ENCODE peak calls at places on chromosomes 13 and 19, in nine cellular contexts. W, H, R, D, M, S, Z, P and X are unnamed samples.

GRCh38 chr13:111271186-111271698 is 49.2 kb upstream of the TEX29 start:
- DNase-seq in P (no peak), H (no peak), D (no peak), W (no peak), R (no peak), S (no peak), Z (no peak), M (no peak), X (no peak)

GRCh38 chr19:33389574-33390119 is 16.1 kb downstream of the CEBPG start:
- DNase-seq in R (no peak), W (no peak), D (no peak), P (no peak), S (no peak), H (peak), M (no peak), Z (peak), X (no peak)

GRCh38 chr19:38381138-38381537 is 6.7 kb downstream of the GGN start:
- DNase-seq in R (no peak), M (no peak), W (no peak), H (no peak), S (no peak), D (no peak), Z (no peak), P (no peak), X (no peak)

GRCh38 chr19:30799854-30800755 is 427.9 kb downstream of the ZNF536 start:
- DNase-seq in S (peak), R (no peak), M (no peak), W (no peak), Z (peak), D (peak), H (no peak), P (no peak), X (no peak)

GRCh38 chr19:28705008-28705407 is 507.9 kb downstream of the UQCRFS1 start:
- DNase-seq in P (peak), M (peak), D (no peak), H (peak), R (peak), W (peak), Z (no peak), S (peak), X (no peak)

GRCh38 chr13:112822851-112823250 is 133.0 kb downstream of the ATP11A start:
- DNase-seq in S (no peak), P (no peak), M (no peak), Z (no peak), D (no peak), H (no peak), R (no peak), W (no peak), X (no peak)

GRCh38 chr13:65613004-65613403 is 1617.1 kb downstream of the PCDH9 start:
- DNase-seq in W (no peak), Z (no peak), P (no peak), M (no peak), D (no peak), H (no peak), R (no peak), S (no peak), X (no peak)

GRCh38 chr19:47157455-47158321 is 27.1 kb downstream of the SAE1 start:
- DNase-seq in M (peak), P (peak), D (peak), W (peak), H (peak), R (no peak), S (peak), Z (peak), X (no peak)

GRCh38 chr19:15247107-15248014 is 15.1 kb upstream of the EPHX3 start:
- DNase-seq in H (no peak), Z (no peak), D (no peak), P (peak), M (no peak), W (no peak), R (no peak), S (no peak), X (no peak)

GRCh38 chr13:33258437-33259193 is 26.9 kb downstream of the STARD13 start:
- DNase-seq in M (peak), P (peak), W (no peak), R (no peak), Z (no peak), S (peak), H (no peak), D (no peak), X (no peak)

GRCh38 chr19:15255359-15255990 is 23.2 kb upstream of the EPHX3 start:
- DNase-seq in D (no peak), P (no peak), R (no peak), M (no peak), H (no peak), S (no peak), Z (no peak), W (no peak), X (no peak)

GRCh38 chr13:33204130-33204927 is 81.2 kb downstream of the STARD13 start:
- DNase-seq in P (peak), M (peak), R (no peak), W (peak), H (peak), D (no peak), S (peak), Z (no peak), X (peak)

GRCh38 chr19:54325194-54325621 is 12.2 kb upstream of the LILRA5 start:
- DNase-seq in S (peak), P (peak), W (peak), H (peak), Z (no peak), R (peak), D (peak), M (peak), X (no peak)

GRCh38 chr13:42384265-42384664 is 112.3 kb downstream of the AKAP11 start:
- DNase-seq in S (no peak), P (peak), H (no peak), Z (no peak), R (peak), D (no peak), W (peak), M (peak), X (no peak)

GRCh38 chr13:93981578-93981977 is 497.9 kb downstream of the DCT start:
- DNase-seq in D (no peak), M (no peak), Z (no peak), P (no peak), R (no peak), S (no peak), W (no peak), H (no peak), X (no peak)

GRCh38 chr13:92719868-92720267 is 506.7 kb upstream of the GPC6 start:
- DNase-seq in W (peak), Z (no peak), P (peak), S (no peak), D (no peak), M (no peak), H (no peak), R (no peak), X (no peak)

GRCh38 chr13:101545521-101545920 is 93.0 kb downstream of the ITGBL1 start:
- DNase-seq in H (no peak), Z (no peak), W (peak), R (no peak), S (peak), P (peak), D (no peak), M (no peak), X (no peak)

GRCh38 chr19:33500991-33501390 is 20.6 kb downstream of the PEPD start:
- DNase-seq in W (no peak), M (no peak), S (no peak), P (no peak), H (no peak), D (no peak), R (no peak), Z (no peak), X (no peak)

GRCh38 chr13:36973621-36974268 is 25.4 kb downstream of the ALG5 start:
- DNase-seq in D (no peak), Z (no peak), S (no peak), M (no peak), R (no peak), W (no peak), H (no peak), P (no peak), X (no peak)

GRCh38 chr13:91046715-91047327 is 300.7 kb upstream of the MIR17HG start:
- DNase-seq in S (no peak), R (no peak), W (no peak), P (peak), M (no peak), Z (no peak), D (no peak), H (no peak), X (no peak)

GRCh38 chr13:104011505-104012270 is 945.5 kb upstream of the SLC10A2 start:
- DNase-seq in W (peak), S (peak), D (no peak), M (no peak), P (no peak), R (no peak), H (no peak), Z (no peak), X (no peak)

GRCh38 chr13:25682221-25682620 is 310.4 kb downstream of the ATP8A2 start:
- DNase-seq in W (no peak), H (no peak), M (no peak), D (no peak), Z (no peak), P (no peak), R (no peak), S (no peak), X (no peak)

GRCh38 chr13:51818771-51819511 is 15.0 kb upstream of the DHRS12 start:
- DNase-seq in P (peak), R (peak), M (no peak), W (no peak), Z (no peak), H (no peak), D (no peak), S (peak), X (no peak)

GRCh38 chr13:80116107-80116506 is 224.8 kb downstream of the SPRY2 start:
- DNase-seq in M (peak), P (peak), H (peak), W (peak), S (peak), R (peak), D (no peak), Z (no peak), X (peak)

GRCh38 chr13:53198017-53198416 is 169.4 kb downstream of the OLFM4 start:
- DNase-seq in W (no peak), R (no peak), H (no peak), D (no peak), M (no peak), Z (no peak), S (no peak), P (no peak), X (no peak)

GRCh38 chr19:29562299-29563297 is 36.8 kb downstream of the VSTM2B start:
- DNase-seq in W (no peak), H (no peak), P (no peak), Z (no peak), S (no peak), D (no peak), R (no peak), M (no peak), X (no peak)

GRCh38 chr19:55657004-55657747 is 2.3 kb downstream of the U2AF2 start:
- DNase-seq in R (peak), P (no peak), W (no peak), Z (peak), S (no peak), M (peak), H (no peak), D (no peak), X (no peak)
- H3K4me3 ChIP-seq in R (peak), P (peak), W (peak), Z (peak), S (peak), M (peak), H (no peak), D (peak), X (peak)

GRCh38 chr19:18496980-18497256 is 25.0 kb downstream of the ELL start:
- DNase-seq in P (no peak), M (no peak), H (no peak), Z (no peak), D (no peak), S (no peak), W (no peak), R (no peak), X (no peak)
- H3K4me3 ChIP-seq in P (no peak), M (no peak), H (no peak), Z (no peak), D (no peak), S (no peak), W (no peak), R (no peak), X (no peak)

GRCh38 chr13:48318714-48319457 is 15.3 kb downstream of the RB1 start:
- DNase-seq in S (no peak), P (no peak), R (no peak), Z (peak), D (no peak), M (peak), H (no peak), W (no peak), X (no peak)
- H3K4me3 ChIP-seq in S (no peak), P (no peak), R (no peak), Z (peak), D (no peak), M (no peak), H (no peak), W (no peak), X (no peak)

DNA sequence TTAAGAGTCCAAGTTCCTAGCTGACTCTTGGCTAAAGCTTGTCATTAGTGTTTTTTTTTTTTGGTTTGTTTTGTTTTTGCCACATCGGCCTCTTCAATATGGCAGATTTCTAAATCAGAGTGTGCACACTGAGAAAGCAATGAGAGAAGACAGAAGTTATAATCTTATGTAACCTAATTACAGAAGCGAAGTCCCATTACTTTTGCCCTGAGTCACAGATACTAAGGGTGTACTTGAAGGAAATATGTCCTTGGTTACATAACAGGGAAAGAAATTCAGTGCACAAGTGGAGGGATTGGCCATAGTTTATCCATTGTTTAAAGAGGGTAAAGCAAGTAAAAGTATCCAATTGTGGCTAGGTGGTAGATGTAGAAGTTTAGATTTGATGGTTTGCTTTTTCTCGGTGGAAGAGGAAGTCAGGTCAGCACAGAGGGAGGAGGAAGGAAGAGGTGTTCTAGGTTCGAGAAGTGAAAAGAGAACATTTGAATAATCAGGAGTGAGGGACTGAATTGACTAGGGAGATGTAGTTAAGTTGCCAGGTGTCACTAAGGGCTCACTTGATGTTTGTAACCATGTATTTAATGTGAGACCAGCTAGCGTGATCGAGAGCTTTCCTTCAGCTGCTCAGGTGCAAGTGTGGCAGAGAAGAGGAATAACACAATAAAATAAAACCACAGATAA is 12.2 kb downstream of the GTF2F2 start:
- DNase-seq in D (no peak), S (no peak), H (no peak), M (no peak), W (no peak), P (no peak), Z (no peak), R (no peak), X (no peak)
- H3K4me3 ChIP-seq in D (no peak), S (no peak), H (no peak), M (no peak), W (no peak), P (no peak), Z (no peak), R (no peak), X (no peak)

GRCh38 chr19:49874503-49875157 is 2.5 kb downstream of the AKT1S1 start:
- DNase-seq in H (no peak), M (no peak), D (no peak), R (peak), W (no peak), Z (no peak), S (no peak), P (no peak), X (no peak)
- H3K4me3 ChIP-seq in H (no peak), M (no peak), D (no peak), R (no peak), W (no peak), Z (no peak), S (peak), P (no peak), X (no peak)

GRCh38 chr19:39506598-39506943 is 7.8 kb downstream of the DLL3 start:
- DNase-seq in S (no peak), M (no peak), R (no peak), D (no peak), P (no peak), Z (no peak), H (no peak), W (no peak), X (no peak)
- H3K4me3 ChIP-seq in S (peak), M (no peak), R (peak), D (no peak), P (peak), Z (no peak), H (no peak), W (peak), X (peak)

GRCh38 chr19:35902870-35903475 is 644 bp downstream of the HCST start:
- DNase-seq in P (no peak), M (no peak), D (no peak), S (no peak), W (no peak), R (no peak), H (no peak), Z (no peak), X (no peak)

GRCh38 chr19:35899547-35900214 is 659 bp downstream of the NFKBID start:
- DNase-seq in R (peak), Z (peak), D (peak), W (peak), S (peak), H (peak), M (peak), P (peak), X (no peak)

GRCh38 chr19:35901055-35901644 is 810 bp upstream of the NFKBID start:
- DNase-seq in W (peak), H (peak), S (peak), R (no peak), M (peak), D (no peak), Z (no peak), P (peak), X (peak)

GRCh38 chr19:35903550-35904179 is 1.3 kb downstream of the HCST start:
- DNase-seq in P (peak), W (peak), M (peak), R (peak), H (peak), D (peak), Z (peak), S (peak), X (no peak)

DNA sequence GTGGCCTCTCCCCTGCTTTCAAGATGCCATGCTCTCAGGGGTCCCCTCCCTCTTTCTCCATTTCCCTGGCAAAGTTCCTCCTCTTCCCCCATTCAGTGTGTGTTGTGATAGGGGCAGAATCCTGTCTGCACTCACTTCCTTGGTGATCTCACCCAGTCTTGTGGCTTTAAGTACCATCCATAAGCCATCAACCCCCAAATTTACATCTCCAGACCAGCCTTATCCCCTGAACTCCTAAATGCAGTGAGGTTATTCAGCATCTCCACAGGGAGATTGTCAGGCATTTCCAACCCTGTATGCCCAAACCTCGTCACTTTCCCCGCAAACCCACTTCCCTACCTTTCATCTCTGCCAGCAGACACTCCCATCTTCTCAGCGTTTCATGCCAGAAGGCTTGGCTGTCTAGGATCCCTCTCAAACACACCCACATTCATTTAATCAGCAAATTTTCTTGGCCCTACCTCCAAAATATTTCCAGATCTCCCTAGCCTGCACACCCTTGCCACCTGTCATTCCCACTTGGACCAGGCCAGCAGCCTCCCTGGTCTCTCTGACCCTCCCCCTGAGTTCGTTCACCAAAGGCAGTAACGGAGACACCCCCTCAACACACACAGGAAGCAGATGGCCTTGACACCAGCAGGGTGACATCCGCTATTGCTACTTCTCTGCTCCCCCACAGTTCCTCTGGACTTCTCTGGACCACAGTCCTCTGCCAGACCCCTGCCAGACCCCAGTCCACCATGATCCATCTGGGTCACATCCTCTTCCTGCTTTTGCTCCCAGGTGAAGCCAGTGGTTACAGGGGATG is at the start of gene HCST:
- DNase-seq in P (no peak), D (peak), R (peak), S (peak), Z (peak), H (no peak), W (peak), M (peak), X (peak)
- H3K4me3 ChIP-seq in P (peak), D (peak), R (peak), S (no peak), Z (peak), H (no peak), W (peak), M (peak), X (peak)

GRCh38 chr13:74066937-74067336 is 67.3 kb downstream of the KLF12 start:
- DNase-seq in Z (no peak), S (peak), P (peak), D (no peak), H (no peak), M (no peak), W (peak), R (no peak), X (no peak)

GRCh38 chr13:74064805-74065204 is 69.4 kb downstream of the KLF12 start:
- DNase-seq in P (no peak), Z (no peak), W (no peak), H (no peak), R (no peak), M (peak), D (no peak), S (no peak), X (no peak)

GRCh38 chr13:74063533-74064100 is 70.6 kb downstream of the KLF12 start:
- DNase-seq in P (no peak), W (no peak), H (no peak), R (no peak), S (no peak), D (no peak), Z (no peak), M (no peak), X (no peak)

GRCh38 chr13:74061939-74062595 is 72.1 kb downstream of the KLF12 start:
- DNase-seq in R (no peak), H (no peak), S (peak), D (peak), P (peak), M (peak), W (peak), Z (no peak), X (peak)

DNA sequence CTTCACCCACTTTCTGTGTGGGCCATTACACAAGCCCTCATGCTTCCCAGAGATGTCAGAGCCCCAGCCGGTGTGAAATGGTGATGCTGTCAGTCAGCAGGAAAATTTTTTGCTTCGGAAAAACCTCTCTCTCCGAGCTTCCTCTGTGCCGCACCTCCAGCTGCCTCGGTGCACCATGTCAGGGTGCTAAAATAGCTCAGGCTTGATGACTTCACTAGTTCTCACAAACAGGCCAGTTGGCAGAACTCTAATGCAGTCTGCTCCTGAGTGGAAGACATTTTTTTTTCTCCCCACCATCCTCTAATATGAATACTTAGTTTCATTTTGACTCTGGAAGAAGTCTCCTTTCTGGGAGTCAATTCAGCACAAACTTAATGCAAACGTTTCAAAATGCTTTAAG is 71.3 kb downstream of the KLF12 start:
- DNase-seq in S (peak), M (peak), Z (no peak), W (peak), P (peak), D (peak), H (peak), R (no peak), X (no peak)
- H3K4me3 ChIP-seq in S (peak), M (no peak), Z (no peak), W (peak), P (peak), D (peak), H (no peak), R (no peak), X (no peak)